ENCODE peak calls at places on chromosomes 5 and 9, in four cellular contexts. U is PC-9, O is neural progenitor cell, I is PC-3. C is an unnamed sample. For H3K9me3, the result is how much of the 10 kb centered on the place peaks cover.

GRCh38 chr5:180519098-180519497 is 24.9 kb downstream of the CNOT6 start:
- DNase-seq in U (no peak), O (no peak), I (no peak), C (no peak)

GRCh38 chr5:88394531-88395185 is 126.0 kb upstream of the TMEM161B start:
- DNase-seq in U (no peak), O (no peak), I (no peak), C (no peak)

GRCh38 chr9:136721339-136722092 is 9.1 kb downstream of the DIPK1B start:
- DNase-seq in U (no peak), O (no peak), I (peak), C (no peak)

GRCh38 chr9:109452761-109453160 is 45.3 kb downstream of the PTPN3 start:
- DNase-seq in U (peak), O (no peak), I (no peak), C (no peak)

GRCh38 chr5:82754759-82755158 is 322.4 kb downstream of the TMEM167A start:
- DNase-seq in U (no peak), O (no peak), I (no peak), C (no peak)

GRCh38 chr5:78162253-78162862 is 132.1 kb downstream of the AP3B1 start:
- DNase-seq in U (no peak), O (peak), I (peak), C (peak)

GRCh38 chr5:77300457-77300856 is 90.0 kb downstream of the PDE8B start:
- DNase-seq in U (no peak), O (no peak), I (no peak), C (no peak)

GRCh38 chr5:33032161-33033085 is 321.3 kb downstream of the NPR3 start:
- DNase-seq in U (no peak), O (no peak), I (no peak), C (no peak)

GRCh38 chr5:97501286-97501964 is 318.4 kb upstream of the RIOK2 start:
- DNase-seq in U (no peak), O (no peak), I (peak), C (no peak)

GRCh38 chr5:74082504-74082903 is 456.5 kb downstream of the ARHGEF28 start:
- DNase-seq in U (no peak), O (no peak), I (no peak), C (no peak)

GRCh38 chr5:74562116-74562515 is 78.4 kb downstream of the ENC1 start:
- DNase-seq in U (peak), O (no peak), I (peak), C (no peak)

GRCh38 chr5:167802755-167803431 is 488.6 kb upstream of the WWC1 start:
- DNase-seq in U (peak), O (peak), I (no peak), C (no peak)

GRCh38 chr5:173228107-173228506 is 6.9 kb downstream of the NKX2-5 start:
- DNase-seq in U (no peak), O (no peak), I (no peak), C (no peak)

GRCh38 chr9:121274851-121275250 is 6.9 kb downstream of the GSN start:
- DNase-seq in U (peak), O (no peak), I (no peak), C (no peak)

GRCh38 chr9:21559402-21560280 is 77.5 kb upstream of the IFNE start:
- DNase-seq in U (peak), O (peak), I (peak), C (no peak)
- TF ChIP-seq EZH2 in U (no peak), O (no peak), I (no peak), C (no peak)

GRCh38 chr5:16384804-16385203 is 80.8 kb downstream of the ZNF622 start:
- DNase-seq in U (peak), O (no peak), I (no peak), C (no peak)
- H3K9me3 ChIP-seq in U (under half), O (under half), I (under half), C (under half)

DNA sequence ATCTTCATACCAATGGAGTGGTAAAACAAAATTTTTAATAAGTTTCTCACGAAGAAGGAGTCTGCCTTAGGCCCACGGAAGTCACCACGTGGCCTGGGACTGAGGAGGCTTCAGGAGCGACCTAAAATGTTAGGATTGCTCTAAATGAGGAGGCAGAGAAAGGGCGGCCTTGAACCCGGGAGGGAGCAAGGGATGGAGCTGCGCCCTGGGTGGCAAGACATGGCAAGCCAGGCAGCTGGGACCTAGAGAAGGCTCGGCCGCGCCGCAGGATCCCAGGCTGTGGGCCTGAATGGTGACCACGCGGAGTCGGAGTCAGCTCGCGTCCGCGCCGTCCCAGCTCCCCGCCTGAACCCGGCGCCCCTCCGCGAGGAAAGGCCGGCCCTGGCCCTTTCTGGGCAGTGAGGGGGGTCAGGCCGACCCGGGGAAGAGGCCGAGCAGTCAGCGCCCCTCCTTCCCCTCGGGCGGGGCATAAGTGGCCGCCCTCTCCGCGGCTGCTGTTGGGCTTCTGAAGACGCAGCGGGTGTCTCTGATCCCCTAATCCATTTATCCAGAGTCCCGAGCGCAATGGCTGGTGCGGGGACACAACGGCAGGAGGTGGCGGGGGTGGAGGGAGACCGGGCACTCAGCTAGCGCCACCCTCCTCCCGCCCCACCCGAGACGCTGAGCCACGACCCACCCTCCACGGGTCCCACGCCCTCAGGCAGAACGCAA is 10.6 kb downstream of the IRX1 start:
- DNase-seq in U (no peak), O (peak), I (no peak), C (no peak)
- TF ChIP-seq EZH2 in U (no peak), O (peak), I (no peak), C (no peak)

DNA sequence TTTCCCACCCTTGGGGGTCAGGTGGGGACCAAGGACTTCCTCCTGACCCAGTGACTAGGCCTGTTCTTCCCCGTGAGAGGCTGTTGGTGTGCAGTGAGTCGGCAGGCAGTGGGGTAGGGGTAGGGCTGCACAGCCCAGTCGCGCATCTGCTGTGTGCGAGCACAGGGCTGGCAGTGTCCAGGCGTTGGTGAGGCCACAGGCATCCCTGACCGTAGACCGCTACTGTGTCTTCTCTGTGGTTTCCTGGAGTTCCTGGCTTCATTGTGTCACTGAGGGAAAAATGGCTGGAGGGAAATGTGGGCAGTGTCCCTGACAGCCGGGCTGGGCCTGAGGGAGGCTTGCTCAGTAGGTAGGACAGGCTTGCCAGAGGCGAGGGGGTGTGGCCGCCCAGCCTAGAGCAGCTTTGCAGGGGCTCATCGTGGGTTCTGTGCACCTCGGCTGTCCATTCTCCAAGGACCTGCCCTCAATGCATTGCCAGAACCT is 95.4 kb downstream of the CACNA1B start:
- DNase-seq in U (no peak), O (no peak), I (no peak), C (no peak)
- H3K9me3 ChIP-seq in U (under half), O (under half), I (under half), C (under half)

GRCh38 chr9:130989891-130990290 is 19.1 kb upstream of the LAMC3 start:
- DNase-seq in U (no peak), O (no peak), I (no peak), C (no peak)

GRCh38 chr9:130993303-130994030 is 15.5 kb upstream of the LAMC3 start:
- DNase-seq in U (no peak), O (no peak), I (no peak), C (no peak)

GRCh38 chr9:130992059-130993032 is 16.6 kb upstream of the LAMC3 start:
- DNase-seq in U (no peak), O (no peak), I (no peak), C (no peak)

GRCh38 chr9:130990362-130991226 is 18.4 kb upstream of the LAMC3 start:
- DNase-seq in U (no peak), O (no peak), I (no peak), C (no peak)

GRCh38 chr9:130991227-130992058 is 17.5 kb upstream of the LAMC3 start:
- DNase-seq in U (no peak), O (no peak), I (no peak), C (no peak)
- TF ChIP-seq EZH2 in U (no peak), O (no peak), I (no peak), C (no peak)

C was measured in SK-N-MC.